ENCODE peak calls at places on chromosomes 12 and 14, in seven cellular contexts. N is IMR-90, Z is prostate gland, W is sigmoid colon, U is A549, J is uterus, R is ovary. Y is an unnamed sample.

GRCh38 chr12:96195845-96196451 is 1.8 kb downstream of the ELK3 start:
- DNase-seq in N (peak; percentile 74), Z (no peak), W (no peak), U (peak; percentile 45), J (peak; percentile 47), R (no peak), Y (no peak)

GRCh38 chr12:104671407-104672095 is 214.8 kb downstream of the CHST11 start:
- DNase-seq in N (peak; percentile 84), Z (peak; percentile 65), W (peak; percentile 92), U (peak; percentile 89), J (peak; percentile 76), R (peak; percentile 26), Y (peak; percentile 93)

GRCh38 chr12:52395761-52396434 is 10.2 kb downstream of the KRT82 start:
- DNase-seq in N (no peak), Z (no peak), W (peak; percentile 79), U (peak; percentile 43), J (peak; percentile 58), R (no peak), Y (no peak)

GRCh38 chr14:71692496-71692895 is 239.7 kb upstream of the RGS6 start:
- DNase-seq in N (peak; percentile 69), Z (no peak), W (no peak), U (no peak), J (no peak), R (no peak), Y (no peak)

GRCh38 chr14:59177229-59177628 is 11.2 kb upstream of the DAAM1 start:
- DNase-seq in N (no peak), Z (no peak), W (no peak), U (no peak), J (no peak), R (no peak), Y (no peak)

GRCh38 chr14:49189381-49189780 is 396.8 kb downstream of the RPS29 start:
- DNase-seq in N (no peak), Z (no peak), W (no peak), U (no peak), J (no peak), R (no peak), Y (no peak)

GRCh38 chr14:106694638-106695393 is 1168.4 kb downstream of the TMEM121 start:
- DNase-seq in N (no peak), Z (no peak), W (no peak), U (no peak), J (no peak), R (no peak), Y (no peak)

GRCh38 chr12:51823875-51824565 is 24.5 kb downstream of the FIGNL2 start:
- DNase-seq in N (peak; percentile 73), Z (peak; percentile 47), W (no peak), U (peak; percentile 70), J (no peak), R (no peak), Y (peak; percentile 52)

GRCh38 chr12:100926669-100927248 is 132.2 kb downstream of the ANO4 start:
- DNase-seq in N (peak; percentile 14), Z (no peak), W (no peak), U (no peak), J (no peak), R (no peak), Y (no peak)

GRCh38 chr12:126185025-126185424 is 1119.8 kb downstream of the AACS start:
- DNase-seq in N (no peak), Z (no peak), W (no peak), U (no peak), J (no peak), R (no peak), Y (no peak)

GRCh38 chr14:77903233-77903632 is 103.3 kb downstream of the ADCK1 start:
- DNase-seq in N (no peak), Z (no peak), W (no peak), U (no peak), J (no peak), R (no peak), Y (no peak)

DNA sequence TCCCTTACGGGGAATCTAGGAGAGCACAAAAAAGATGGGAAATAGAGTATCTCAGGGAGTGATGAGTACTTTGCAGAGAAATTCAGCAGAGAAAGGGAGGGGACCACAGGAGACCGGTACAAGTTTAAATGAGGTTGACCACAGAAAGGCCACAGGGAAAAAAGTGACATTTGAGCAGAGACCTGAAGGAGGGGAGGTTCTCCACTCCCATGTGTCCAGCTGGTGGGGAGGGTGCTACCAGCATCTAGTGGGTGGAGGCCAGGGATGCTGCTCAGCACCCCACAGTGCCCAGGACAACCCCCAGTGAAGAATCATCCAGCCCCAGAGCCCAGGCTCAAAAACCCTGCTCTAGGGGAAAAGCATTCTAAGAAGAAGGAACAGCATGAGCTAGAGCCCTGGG is 34.6 kb downstream of the TESC start:
- DNase-seq in N (no peak), Z (no peak), W (no peak), U (no peak), J (no peak), R (no peak), Y (no peak)
- TF ChIP-seq POLR2A in N (no peak), Z (no peak), W (no peak), U (no peak), J (no peak), R (no peak), Y (no peak)

DNA sequence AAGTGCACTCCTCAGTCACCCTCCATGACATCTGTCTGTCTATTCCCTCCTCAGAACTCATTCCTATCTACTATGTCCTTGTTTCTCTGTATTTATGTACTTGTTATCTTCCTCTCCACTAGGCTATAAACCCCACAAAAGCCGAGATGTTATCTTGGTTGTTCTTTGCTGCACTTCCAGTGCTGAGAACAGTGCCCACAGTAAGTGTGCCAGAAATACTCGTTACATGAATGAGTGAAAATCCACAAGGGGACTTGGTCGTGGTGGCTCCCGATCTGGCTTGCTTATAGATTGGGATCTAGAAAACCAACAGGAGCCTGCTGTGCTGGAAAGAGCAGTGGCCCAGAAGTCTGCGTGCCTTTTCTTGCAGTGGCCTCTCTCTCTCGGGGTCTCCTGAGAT is 111.9 kb upstream of the PRMT8 start:
- DNase-seq in N (no peak), Z (no peak), W (no peak), U (no peak), J (no peak), R (no peak), Y (no peak)
- H3K4me1 ChIP-seq in N (no peaks in the 10 kb centered on the region), Z (no peaks in the 10 kb centered on the region), W (peaks cover 7% of the 10 kb centered on the region), U (no peaks in the 10 kb centered on the region), J (no peaks in the 10 kb centered on the region), R (peaks cover 4% of the 10 kb centered on the region), Y (peaks cover 7% of the 10 kb centered on the region)

DNA sequence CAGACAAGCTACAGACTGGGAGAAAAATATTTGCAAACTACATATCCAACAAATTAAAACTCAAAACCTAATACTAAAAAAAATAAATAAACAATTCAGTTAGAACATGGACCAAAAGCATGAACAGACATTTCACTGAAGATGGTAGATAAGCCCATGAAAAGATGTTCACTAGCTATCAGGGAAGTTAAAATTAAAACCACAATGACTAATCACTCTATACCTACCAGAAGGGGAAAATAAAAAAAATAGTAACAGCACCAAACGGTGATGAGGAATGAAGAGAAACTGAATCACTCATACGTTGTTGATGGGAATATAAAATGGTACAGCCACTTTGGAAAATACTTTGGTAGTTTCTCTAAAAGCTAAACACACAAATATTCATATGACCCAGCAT is 31.1 kb upstream of the DHRS7 start:
- DNase-seq in N (no peak), Z (no peak), W (no peak), U (no peak), J (no peak), R (no peak), Y (no peak)
- H3K4me3 ChIP-seq in N (no peak overlapping the region), Z (no peak overlapping the region), W (no peak overlapping the region), U (no peak overlapping the region), J (no peak overlapping the region), R (no peak overlapping the region), Y (no peak overlapping the region)

GRCh38 chr14:68548194-68549056 is 244.4 kb downstream of the ZFP36L1 start:
- DNase-seq in N (peak; percentile 98), Z (peak; percentile 84), W (peak; percentile 98), U (peak; percentile 80), J (peak; percentile 98), R (peak; percentile 95), Y (peak; percentile 91)
- TF ChIP-seq POLR2A in N (peak; percentile 30), Z (peak; percentile 59), W (peak; percentile 3), U (no peak), J (peak; percentile 21), R (peak; percentile 49), Y (no peak)

DNA sequence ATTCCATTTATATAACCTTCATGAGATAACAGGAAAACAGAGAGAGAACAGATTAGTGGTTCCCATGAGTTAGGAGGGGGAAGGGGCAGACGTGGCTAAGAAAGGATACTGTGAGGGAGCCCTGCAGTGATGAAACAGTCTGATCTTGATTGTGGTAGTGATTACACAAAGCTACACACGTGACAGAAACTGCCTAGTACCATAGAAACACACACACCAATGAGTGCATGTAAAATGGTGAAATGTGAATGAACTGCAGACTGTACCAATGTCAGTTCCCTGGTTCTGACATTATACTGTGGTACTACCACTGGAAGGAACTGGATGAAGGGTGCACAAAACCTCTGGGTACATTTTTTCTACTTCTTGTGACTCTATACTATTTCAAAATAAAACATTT is 36.9 kb downstream of the NRDE2 start:
- DNase-seq in N (no peak), Z (no peak), W (no peak), U (no peak), J (no peak), R (no peak), Y (no peak)
- H3K4me1 ChIP-seq in N (peaks cover 3% of the 10 kb centered on the region), Z (no peaks in the 10 kb centered on the region), W (peaks cover 11% of the 10 kb centered on the region), U (no peaks in the 10 kb centered on the region), J (peaks cover 3% of the 10 kb centered on the region), R (no peaks in the 10 kb centered on the region), Y (no peaks in the 10 kb centered on the region)

Y was measured in breast epithelium.